ENCODE peak calls at places on chromosomes 13 and 19, in nine cellular contexts. I is GM23248, B is suprapubic skin, F is body of pancreas, N is mucosa of descending colon, R is neuronal stem cell, E is stomach, Z is Peyer's patch, Q is left lung. X is an unnamed sample.

GRCh38 chr13:50810998-50811397 is 32.5 kb downstream of the DLEU7 start:
- DNase-seq in I (no peak), Q (no peak), E (no peak), R (no peak), F (no peak), N (no peak), B (no peak), Z (peak; percentile 33), X (no peak)

GRCh38 chr13:23871616-23872220 is 17.5 kb downstream of the MIPEP start:
- DNase-seq in F (no peak), E (no peak), R (no peak), N (no peak), Q (no peak), I (peak; percentile 55), B (no peak), Z (no peak), X (peak; percentile 22)

GRCh38 chr13:70415141-70415540 is 306.9 kb upstream of the KLHL1 start:
- DNase-seq in E (no peak), R (no peak), B (no peak), I (no peak), Q (no peak), N (no peak), F (no peak), Z (no peak), X (no peak)

GRCh38 chr13:110445722-110446569 is 115.6 kb downstream of the RAB20 start:
- DNase-seq in F (no peak), B (no peak), R (no peak), Z (no peak), Q (no peak), N (no peak), I (no peak), E (no peak), X (no peak)

GRCh38 chr19:35509861-35510625 is 3.4 kb downstream of the DMKN start:
- DNase-seq in N (peak; percentile 73), I (peak; percentile 64), R (peak; percentile 82), Q (peak; percentile 84), B (no peak), E (peak; percentile 90), Z (peak; percentile 82), F (peak; percentile 92), X (peak; percentile 56)

GRCh38 chr13:101425623-101426022 is 9.3 kb upstream of the NALCN start:
- DNase-seq in N (no peak), Q (no peak), R (no peak), E (no peak), F (no peak), Z (no peak), I (no peak), B (no peak), X (no peak)

GRCh38 chr19:36149673-36150406 is 2.4 kb downstream of the COX7A1 start:
- DNase-seq in B (peak; percentile 85), F (no peak), E (no peak), Q (no peak), N (no peak), R (no peak), I (no peak), Z (no peak), X (no peak)

GRCh38 chr13:109595466-109595865 is 190.9 kb downstream of the IRS2 start:
- DNase-seq in F (no peak), R (no peak), E (no peak), Z (no peak), Q (no peak), I (peak; percentile 43), N (no peak), B (no peak), X (no peak)

GRCh38 chr13:67228909-67229308 is 1.2 kb downstream of the PCDH9 start:
- DNase-seq in F (no peak), Z (no peak), I (peak; percentile 5), B (no peak), E (no peak), N (no peak), Q (no peak), R (no peak), X (no peak)

GRCh38 chr13:79654520-79654919 is 173.6 kb downstream of the NDFIP2 start:
- DNase-seq in B (no peak), F (no peak), Q (no peak), E (no peak), N (no peak), R (no peak), Z (no peak), I (no peak), X (no peak)

GRCh38 chr13:30362869-30363268 is 55.5 kb upstream of the KATNAL1 start:
- DNase-seq in Q (no peak), I (peak; percentile 49), R (no peak), Z (no peak), N (no peak), B (no peak), E (no peak), F (no peak), X (no peak)

GRCh38 chr19:47601180-47601904 is 7.6 kb upstream of the BICRA start:
- DNase-seq in Z (no peak), F (peak; percentile 52), E (peak; percentile 50), B (no peak), Q (no peak), N (peak; percentile 82), I (peak; percentile 5), R (no peak), X (no peak)

GRCh38 chr13:40096357-40096911 is 441.0 kb downstream of the COG6 start:
- DNase-seq in N (no peak), R (no peak), Z (peak; percentile 25), E (no peak), Q (no peak), I (no peak), B (no peak), F (no peak), X (peak; percentile 29)

GRCh38 chr13:48772908-48773307 is 119.2 kb downstream of the CYSLTR2 start:
- DNase-seq in N (no peak), F (no peak), B (no peak), I (no peak), R (no peak), Z (no peak), Q (no peak), E (no peak), X (no peak)

GRCh38 chr19:11054200-11054599 is 35.1 kb upstream of the LDLR start:
- DNase-seq in B (no peak), Z (no peak), I (no peak), F (no peak), R (no peak), E (no peak), N (no peak), Q (no peak), X (no peak)

GRCh38 chr19:6259312-6259861 is 20.4 kb downstream of the MLLT1 start:
- DNase-seq in I (no peak), R (no peak), Z (no peak), E (no peak), Q (no peak), F (no peak), N (peak; percentile 31), B (no peak), X (no peak)

GRCh38 chr19:4997297-4997696 is 28.4 kb downstream of the KDM4B start:
- DNase-seq in Q (no peak), F (no peak), I (no peak), B (no peak), N (no peak), Z (no peak), E (no peak), R (no peak), X (no peak)

GRCh38 chr13:80048802-80049201 is 292.1 kb downstream of the SPRY2 start:
- DNase-seq in B (peak; percentile 92), E (peak; percentile 33), I (peak; percentile 99), Q (peak; percentile 88), R (no peak), N (peak; percentile 62), Z (peak; percentile 57), F (peak; percentile 44), X (no peak)

GRCh38 chr13:73849292-73849691 is 284.9 kb downstream of the KLF12 start:
- DNase-seq in Z (peak; percentile 49), E (no peak), B (no peak), I (peak; percentile 61), Q (no peak), F (no peak), N (no peak), R (peak; percentile 9), X (peak; percentile 20)

GRCh38 chr19:4991996-4992698 is 23.2 kb downstream of the KDM4B start:
- DNase-seq in R (no peak), Q (no peak), B (no peak), Z (no peak), N (no peak), I (no peak), F (no peak), E (no peak), X (no peak)

GRCh38 chr13:26785845-26786630 is 25.5 kb upstream of the GPR12 start:
- DNase-seq in N (peak; percentile 65), I (no peak), Q (no peak), B (peak; percentile 73), R (no peak), F (peak; percentile 14), E (peak; percentile 28), Z (peak; percentile 75), X (peak; percentile 63)

GRCh38 chr13:97191143-97191542 is 31.0 kb upstream of the MBNL2 start:
- DNase-seq in Q (no peak), N (no peak), Z (no peak), R (no peak), F (no peak), E (no peak), B (no peak), I (no peak), X (no peak)

DNA sequence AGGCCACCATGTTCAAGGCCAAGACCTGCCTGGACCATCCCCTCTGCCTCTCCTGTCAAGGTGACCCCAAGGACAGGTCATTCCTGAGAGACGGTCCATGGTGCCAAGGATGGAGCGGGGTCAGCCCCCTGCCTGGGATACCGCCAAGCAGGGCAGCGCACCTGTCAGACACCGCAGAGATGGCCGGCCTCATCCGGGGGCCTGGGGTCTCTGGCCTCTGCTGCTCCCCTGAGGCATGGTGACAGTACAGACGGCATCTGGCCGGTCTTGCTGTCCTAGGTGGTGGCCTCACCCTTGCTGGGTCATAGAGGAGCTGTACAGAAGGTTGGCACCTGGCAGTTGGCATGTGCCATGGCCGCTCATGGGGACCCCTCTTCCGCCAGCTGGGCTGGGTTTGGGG is 11.1 kb downstream of the DDA1 start:
- DNase-seq in N (no peak), I (no peak), R (no peak), Q (no peak), E (no peak), F (no peak), B (no peak), Z (no peak), X (no peak)
- H3K36me3 ChIP-seq in N (peaks cover 3% of the 10 kb centered on the region), I (no peaks in the 10 kb centered on the region), R (peaks cover 28% of the 10 kb centered on the region), Q (peaks cover 73% of the 10 kb centered on the region), E (peaks cover 52% of the 10 kb centered on the region), F (peaks cover 5% of the 10 kb centered on the region), B (peaks cover 51% of the 10 kb centered on the region), Z (no peaks in the 10 kb centered on the region), X (peaks cover 22% of the 10 kb centered on the region)

GRCh38 chr19:1224047-1224825 is 13.6 kb downstream of the CBARP start:
- DNase-seq in I (no peak), E (no peak), Z (no peak), B (no peak), N (no peak), F (no peak), R (no peak), Q (no peak), X (no peak)
- H3K36me3 ChIP-seq in I (peaks cover 3% of the 10 kb centered on the region), E (peaks cover 52% of the 10 kb centered on the region), Z (no peaks in the 10 kb centered on the region), B (peaks cover 88% of the 10 kb centered on the region), N (peaks cover 3% of the 10 kb centered on the region), F (peaks cover 5% of the 10 kb centered on the region), R (peaks cover 19% of the 10 kb centered on the region), Q (peaks cover 88% of the 10 kb centered on the region), X (peaks cover 15% of the 10 kb centered on the region)

GRCh38 chr19:50036905-50037304 is 11.1 kb downstream of the ZNF473 start:
- DNase-seq in Q (no peak), R (no peak), E (no peak), Z (no peak), B (no peak), F (no peak), N (no peak), I (no peak), X (no peak)
- H3K36me3 ChIP-seq in Q (peaks cover 97% of the 10 kb centered on the region), R (peaks cover 59% of the 10 kb centered on the region), E (peaks cover 54% of the 10 kb centered on the region), Z (no peaks in the 10 kb centered on the region), B (peaks cover 87% of the 10 kb centered on the region), F (peaks cover 11% of the 10 kb centered on the region), N (peaks cover 3% of the 10 kb centered on the region), I (peaks cover 9% of the 10 kb centered on the region), X (peaks cover 52% of the 10 kb centered on the region)

GRCh38 chr13:114286808-114287207 is 5.4 kb downstream of the UPF3A start:
- DNase-seq in E (no peak), Q (no peak), I (peak; percentile 48), N (no peak), B (peak; percentile 26), F (no peak), R (no peak), Z (no peak), X (no peak)
- H3K36me3 ChIP-seq in E (peaks cover 32% of the 10 kb centered on the region), Q (peaks cover 65% of the 10 kb centered on the region), I (peaks cover 34% of the 10 kb centered on the region), N (no peaks in the 10 kb centered on the region), B (peaks cover 45% of the 10 kb centered on the region), F (peaks cover 10% of the 10 kb centered on the region), R (peaks cover 27% of the 10 kb centered on the region), Z (no peaks in the 10 kb centered on the region), X (peaks cover 36% of the 10 kb centered on the region)

X was measured in CD4-positive, alpha-beta memory T cell.